ENCODE peak calls at places on chromosomes 13 and 19, in nine cellular contexts. S is esophagus squamous epithelium, D is breast epithelium, K is heart left ventricle, J is lower leg skin, Q is A549, C is K562, N is sigmoid colon, L is right lobe of liver. V is an unnamed sample.

GRCh38 chr19:1747285-1748114 is 5.8 kb upstream of the ONECUT3 start:
- DNase-seq in S (no peak), D (no peak), K (no peak), J (no peak), Q (peak; percentile 83), C (peak; percentile 95), N (no peak), L (no peak), V (peak; percentile 100)

GRCh38 chr19:29884044-29884443 is 58.0 kb upstream of the URI1 start:
- DNase-seq in S (no peak), D (no peak), K (no peak), J (no peak), Q (no peak), C (no peak), N (no peak), L (no peak), V (no peak)

GRCh38 chr19:31674503-31675186 is 325.4 kb upstream of the TSHZ3 start:
- DNase-seq in S (no peak), D (no peak), K (no peak), J (no peak), Q (no peak), C (no peak), N (no peak), L (no peak), V (peak; percentile 24)

GRCh38 chr13:102141625-102142472 is 260.0 kb downstream of the FGF14 start:
- DNase-seq in S (no peak), D (no peak), K (no peak), J (no peak), Q (peak; percentile 1), C (peak; percentile 1), N (no peak), L (no peak), V (no peak)

GRCh38 chr19:1568320-1569019 is at the start of gene MEX3D:
- DNase-seq in S (no peak), D (peak; percentile 62), K (peak; percentile 79), J (peak; percentile 92), Q (peak; percentile 62), C (peak; percentile 85), N (peak; percentile 89), L (peak; percentile 83), V (peak; percentile 94)

GRCh38 chr13:34627499-34627898 is 314.6 kb upstream of the NBEA start:
- DNase-seq in S (no peak), D (no peak), K (no peak), J (no peak), Q (no peak), C (no peak), N (no peak), L (no peak), V (no peak)

GRCh38 chr13:44103721-44104490 is 224.2 kb downstream of the LACC1 start:
- DNase-seq in S (no peak), D (peak; percentile 45), K (no peak), J (no peak), Q (no peak), C (no peak), N (no peak), L (no peak), V (no peak)

GRCh38 chr13:32309812-32310706 is 5.1 kb downstream of the ZAR1L start:
- DNase-seq in S (no peak), D (no peak), K (no peak), J (no peak), Q (peak; percentile 5), C (peak; percentile 53), N (no peak), L (peak; percentile 62), V (no peak)

GRCh38 chr19:4115050-4115817 is 8.7 kb downstream of the MAP2K2 start:
- DNase-seq in S (no peak), D (no peak), K (peak; percentile 53), J (no peak), Q (no peak), C (no peak), N (no peak), L (no peak), V (no peak)

GRCh38 chr13:99829593-99830239 is 141.9 kb downstream of the ZIC5 start:
- DNase-seq in S (no peak), D (no peak), K (no peak), J (no peak), Q (no peak), C (no peak), N (no peak), L (no peak), V (no peak)

GRCh38 chr19:5713228-5713627 is 6.7 kb downstream of the LONP1 start:
- DNase-seq in S (no peak), D (no peak), K (no peak), J (no peak), Q (no peak), C (no peak), N (no peak), L (no peak), V (no peak)

GRCh38 chr19:5714819-5715218 is 5.1 kb downstream of the LONP1 start:
- DNase-seq in S (no peak), D (no peak), K (no peak), J (no peak), Q (no peak), C (no peak), N (no peak), L (no peak), V (no peak)

GRCh38 chr19:5707576-5708575 is 12.1 kb downstream of the LONP1 start:
- DNase-seq in S (no peak), D (no peak), K (no peak), J (no peak), Q (no peak), C (no peak), N (peak; percentile 60), L (no peak), V (no peak)

GRCh38 chr19:5711025-5711424 is 8.9 kb downstream of the LONP1 start:
- DNase-seq in S (no peak), D (no peak), K (no peak), J (no peak), Q (no peak), C (no peak), N (peak; percentile 43), L (no peak), V (no peak)

GRCh38 chr19:5711713-5712161 is 8.2 kb downstream of the LONP1 start:
- DNase-seq in S (no peak), D (no peak), K (no peak), J (no peak), Q (no peak), C (no peak), N (peak; percentile 51), L (no peak), V (no peak)
- TF ChIP-seq POLR2A in S (no peak), D (no peak), K (no peak), J (no peak), Q (no peak), C (no peak), N (no peak), L (no peak), V (no peak)

DNA sequence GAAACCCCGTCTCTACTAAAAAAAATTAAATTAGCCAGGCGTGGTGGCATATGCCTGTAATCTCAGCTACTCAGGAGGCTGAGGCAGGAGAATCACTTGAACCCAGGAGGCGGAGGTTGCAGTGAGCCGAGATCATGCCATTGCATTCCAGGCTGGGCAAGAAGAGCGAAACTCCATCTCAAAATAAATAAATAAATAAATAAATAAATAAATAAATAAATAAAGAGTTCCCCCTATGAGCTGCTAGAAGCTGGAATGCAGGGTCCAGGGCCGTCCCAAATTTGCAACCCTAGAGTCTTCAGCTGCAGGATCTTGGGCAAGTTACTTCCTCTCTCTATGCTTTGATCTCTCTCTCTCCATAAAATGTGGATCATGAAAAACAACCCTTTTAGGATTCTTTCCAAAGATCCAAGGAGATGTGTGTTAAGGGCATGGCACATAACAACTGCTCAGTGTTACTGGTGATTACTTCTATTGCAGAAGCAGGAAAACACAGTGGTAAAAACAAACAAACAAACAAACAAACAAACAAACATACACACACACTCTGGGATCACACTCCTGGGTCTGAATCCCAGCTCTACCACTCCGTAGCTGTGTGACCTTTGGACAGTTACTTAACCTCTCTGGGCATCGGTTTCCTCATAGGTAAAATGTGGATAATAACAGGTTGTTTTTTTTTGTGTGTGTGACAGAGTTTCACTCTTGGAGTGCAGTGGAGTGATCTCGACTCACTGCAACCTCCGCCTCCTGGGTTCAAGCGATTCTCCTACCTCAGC is 78.8 kb downstream of the CACNA1A start:
- DNase-seq in S (no peak), D (no peak), K (no peak), J (no peak), Q (no peak), C (no peak), N (no peak), L (no peak), V (no peak)
- TF ChIP-seq POLR2A in S (no peak), D (no peak), K (no peak), J (no peak), Q (no peak), C (no peak), N (no peak), L (no peak), V (no peak)

DNA sequence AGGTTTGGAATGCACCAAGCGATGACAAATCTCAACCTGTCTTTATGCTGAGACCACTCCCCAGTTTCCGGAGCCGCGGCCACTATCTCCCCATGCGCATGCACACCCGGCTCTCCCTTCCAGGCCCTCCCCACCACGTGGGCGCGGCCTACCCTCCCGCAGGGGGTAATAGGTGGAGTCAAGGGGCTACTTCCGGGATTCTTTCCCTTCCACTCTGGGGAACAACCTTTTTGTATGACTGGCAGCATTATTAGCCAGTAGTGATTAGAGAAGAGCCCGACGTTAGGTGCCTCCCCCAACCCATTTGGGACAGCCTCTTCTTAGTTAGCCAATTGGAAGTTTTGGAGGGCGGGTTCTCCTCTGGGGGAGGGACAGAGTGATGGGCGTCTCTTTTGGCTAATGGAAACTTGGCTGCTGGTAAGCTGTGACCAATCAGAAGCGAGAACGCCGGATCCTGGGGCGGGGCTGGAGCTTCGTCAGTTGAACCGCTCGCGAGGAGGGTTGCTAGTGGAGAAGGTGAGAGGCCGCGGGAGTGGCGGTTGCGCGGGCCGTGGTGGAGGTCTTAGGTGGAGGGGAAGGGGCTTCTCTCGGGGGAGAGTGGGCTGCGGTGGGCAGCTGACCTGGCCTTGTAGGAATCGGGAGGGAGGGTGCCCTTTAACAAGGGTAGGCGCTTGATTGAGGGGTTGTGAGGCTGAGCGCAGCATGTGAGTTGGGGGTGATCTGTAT is at the start of gene CCDC61:
- DNase-seq in S (peak; percentile 85), D (peak; percentile 99), K (peak; percentile 96), J (peak; percentile 99), Q (peak; percentile 99), C (peak; percentile 99), N (peak; percentile 98), L (peak; percentile 96), V (peak; percentile 79)
- TF ChIP-seq POLR2A in S (peak; percentile 83), D (peak; percentile 68), K (no peak), J (no peak), Q (peak; percentile 93), C (peak; percentile 97), N (peak; percentile 74), L (peak; percentile 87), V (peak; percentile 70)

DNA sequence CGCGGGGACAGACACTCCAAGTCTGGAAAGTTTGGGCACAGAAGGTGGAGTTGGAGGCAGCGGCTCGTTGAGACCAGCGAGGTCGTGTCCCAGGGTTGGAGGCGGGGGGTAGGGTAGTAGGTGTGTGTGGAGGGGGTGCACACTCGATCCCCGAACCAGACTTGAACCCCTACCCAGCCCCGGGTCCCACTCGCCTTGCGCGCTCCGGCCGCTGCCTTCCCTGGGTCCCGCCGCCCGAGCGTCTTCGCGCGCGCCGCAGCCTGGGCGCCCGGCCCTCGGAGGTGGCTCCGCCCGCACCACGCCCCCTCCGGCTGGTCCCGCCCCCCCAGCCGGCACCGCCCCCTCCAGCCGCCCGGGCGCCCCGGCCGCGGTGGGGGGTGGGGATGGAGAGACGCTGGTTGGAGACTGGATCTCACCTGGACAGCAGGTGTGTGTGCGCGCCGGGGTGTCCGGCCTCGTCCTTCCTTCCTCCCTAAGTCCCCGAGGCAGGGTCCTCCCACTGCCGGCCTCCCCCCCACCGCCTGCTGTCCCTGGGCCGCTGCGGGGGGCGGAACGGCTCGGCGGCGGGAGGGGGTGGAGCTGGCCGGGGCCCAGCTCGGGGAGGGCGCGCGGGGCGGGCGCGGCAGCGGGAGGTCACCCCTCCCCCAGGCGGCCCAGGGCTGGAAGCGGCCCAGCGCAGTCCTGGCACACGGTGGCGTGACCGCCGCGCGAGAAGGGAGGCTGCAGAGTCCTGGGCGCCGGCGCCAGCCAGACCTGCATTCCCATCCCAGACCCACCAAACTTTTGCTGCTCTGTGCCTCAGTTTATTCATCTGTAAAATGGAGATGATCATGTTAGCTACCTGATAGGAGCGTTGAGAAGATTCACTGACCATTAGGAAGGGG is at the start of gene KANK2:
- DNase-seq in S (no peak), D (peak; percentile 87), K (peak; percentile 88), J (peak; percentile 95), Q (peak; percentile 75), C (peak; percentile 87), N (peak; percentile 94), L (peak; percentile 93), V (peak; percentile 78)
- TF ChIP-seq POLR2A in S (peak; percentile 80), D (no peak), K (peak; percentile 78), J (no peak), Q (peak; percentile 60), C (peak; percentile 69), N (peak; percentile 83), L (peak; percentile 78), V (peak; percentile 83)

V was measured in H54.